ENCODE peak calls at places on chromosomes 6 and 20, in nine cellular contexts. One of them, this sample, is unnamed.

GRCh38 chr6:130967502-130968469 is 95.3 kb downstream of the EPB41L2 start:
- DNase-seq in GM23248: peak; percentile 54
- DNase-seq in SK-N-SH: no peak
- DNase-seq in OCI-LY7: no peak
- DNase-seq in MM.1S: no peak
- DNase-seq in HCT116: no peak
- DNase-seq in neural progenitor cell: no peak
- DNase-seq in GM23338: no peak
- DNase-seq in hepatocyte: no peak
- DNase-seq in this sample: no peak

GRCh38 chr6:151082079-151082478 is 157.7 kb upstream of the AKAP12 start:
- DNase-seq in MM.1S: no peak
- DNase-seq in hepatocyte: no peak
- DNase-seq in neural progenitor cell: no peak
- DNase-seq in GM23338: no peak
- DNase-seq in GM23248: no peak
- DNase-seq in HCT116: peak; percentile 88
- DNase-seq in OCI-LY7: no peak
- DNase-seq in SK-N-SH: no peak
- DNase-seq in this sample: peak; percentile 83

GRCh38 chr6:3782876-3783832 is 31.6 kb upstream of the PXDC1 start:
- DNase-seq in HCT116: no peak
- DNase-seq in neural progenitor cell: no peak
- DNase-seq in OCI-LY7: no peak
- DNase-seq in GM23248: no peak
- DNase-seq in MM.1S: no peak
- DNase-seq in hepatocyte: no peak
- DNase-seq in GM23338: no peak
- DNase-seq in SK-N-SH: no peak
- DNase-seq in this sample: peak; percentile 49

GRCh38 chr20:17771206-17772004 is 71.6 kb downstream of the BANF2 start:
- DNase-seq in SK-N-SH: no peak
- DNase-seq in HCT116: no peak
- DNase-seq in hepatocyte: peak; percentile 23
- DNase-seq in GM23248: no peak
- DNase-seq in GM23338: no peak
- DNase-seq in OCI-LY7: no peak
- DNase-seq in MM.1S: no peak
- DNase-seq in neural progenitor cell: no peak
- DNase-seq in this sample: no peak

GRCh38 chr6:52596371-52597028 is 19.6 kb upstream of the TRAM2 start:
- DNase-seq in SK-N-SH: no peak
- DNase-seq in HCT116: no peak
- DNase-seq in OCI-LY7: peak; percentile 33
- DNase-seq in neural progenitor cell: no peak
- DNase-seq in MM.1S: no peak
- DNase-seq in GM23248: peak; percentile 78
- DNase-seq in GM23338: no peak
- DNase-seq in hepatocyte: no peak
- DNase-seq in this sample: no peak

GRCh38 chr6:35562060-35562459 is 49.4 kb upstream of the TULP1 start:
- DNase-seq in hepatocyte: peak; percentile 20
- DNase-seq in SK-N-SH: no peak
- DNase-seq in GM23338: no peak
- DNase-seq in OCI-LY7: no peak
- DNase-seq in HCT116: no peak
- DNase-seq in MM.1S: no peak
- DNase-seq in GM23248: no peak
- DNase-seq in neural progenitor cell: no peak
- DNase-seq in this sample: peak; percentile 22

GRCh38 chr6:106629859-106630163 is 433 bp downstream of the QRSL1 start:
- DNase-seq in MM.1S: no peak
- DNase-seq in GM23338: no peak
- DNase-seq in OCI-LY7: no peak
- DNase-seq in neural progenitor cell: no peak
- DNase-seq in hepatocyte: no peak
- DNase-seq in HCT116: no peak
- DNase-seq in SK-N-SH: no peak
- DNase-seq in GM23248: no peak
- DNase-seq in this sample: no peak

GRCh38 chr6:26118999-26119398 is 31.8 kb downstream of the HFE start:
- DNase-seq in SK-N-SH: no peak
- DNase-seq in HCT116: peak; percentile 89
- DNase-seq in GM23248: no peak
- DNase-seq in OCI-LY7: no peak
- DNase-seq in GM23338: no peak
- DNase-seq in MM.1S: no peak
- DNase-seq in hepatocyte: no peak
- DNase-seq in neural progenitor cell: peak; percentile 33
- DNase-seq in this sample: peak; percentile 87

GRCh38 chr20:59831024-59831900 is 102.2 kb downstream of the SYCP2 start:
- DNase-seq in GM23248: no peak
- DNase-seq in MM.1S: no peak
- DNase-seq in HCT116: no peak
- DNase-seq in neural progenitor cell: no peak
- DNase-seq in hepatocyte: peak; percentile 78
- DNase-seq in OCI-LY7: no peak
- DNase-seq in SK-N-SH: peak; percentile 10
- DNase-seq in GM23338: peak; percentile 21
- DNase-seq in this sample: peak; percentile 94
- H4K20me1 ChIP-seq in GM23248: no peaks in the 10 kb centered on the region
- H4K20me1 ChIP-seq in MM.1S: no peaks in the 10 kb centered on the region
- H4K20me1 ChIP-seq in HCT116: no peaks in the 10 kb centered on the region
- H4K20me1 ChIP-seq in neural progenitor cell: no peaks in the 10 kb centered on the region
- H4K20me1 ChIP-seq in hepatocyte: no peaks in the 10 kb centered on the region
- H4K20me1 ChIP-seq in OCI-LY7: no peaks in the 10 kb centered on the region
- H4K20me1 ChIP-seq in SK-N-SH: no peaks in the 10 kb centered on the region
- H4K20me1 ChIP-seq in GM23338: no peaks in the 10 kb centered on the region
- H4K20me1 ChIP-seq in this sample: no peaks in the 10 kb centered on the region

GRCh38 chr20:19780261-19780660 is 22.2 kb downstream of the RIN2 start:
- DNase-seq in OCI-LY7: no peak
- DNase-seq in GM23338: no peak
- DNase-seq in hepatocyte: no peak
- DNase-seq in HCT116: no peak
- DNase-seq in GM23248: no peak
- DNase-seq in MM.1S: no peak
- DNase-seq in SK-N-SH: no peak
- DNase-seq in neural progenitor cell: no peak
- DNase-seq in this sample: no peak

GRCh38 chr20:19779634-19780033 is 21.6 kb downstream of the RIN2 start:
- DNase-seq in neural progenitor cell: no peak
- DNase-seq in hepatocyte: no peak
- DNase-seq in OCI-LY7: no peak
- DNase-seq in MM.1S: peak; percentile 96
- DNase-seq in GM23338: no peak
- DNase-seq in HCT116: no peak
- DNase-seq in SK-N-SH: no peak
- DNase-seq in GM23248: no peak
- DNase-seq in this sample: no peak

GRCh38 chr20:19777311-19777710 is 19.3 kb downstream of the RIN2 start:
- DNase-seq in GM23338: no peak
- DNase-seq in HCT116: no peak
- DNase-seq in GM23248: no peak
- DNase-seq in MM.1S: no peak
- DNase-seq in OCI-LY7: no peak
- DNase-seq in hepatocyte: no peak
- DNase-seq in neural progenitor cell: no peak
- DNase-seq in SK-N-SH: no peak
- DNase-seq in this sample: no peak

GRCh38 chr20:19778404-19778803 is 20.3 kb downstream of the RIN2 start:
- DNase-seq in MM.1S: no peak
- DNase-seq in GM23248: peak; percentile 58
- DNase-seq in HCT116: no peak
- DNase-seq in GM23338: no peak
- DNase-seq in neural progenitor cell: no peak
- DNase-seq in hepatocyte: no peak
- DNase-seq in SK-N-SH: no peak
- DNase-seq in OCI-LY7: no peak
- DNase-seq in this sample: no peak

DNA sequence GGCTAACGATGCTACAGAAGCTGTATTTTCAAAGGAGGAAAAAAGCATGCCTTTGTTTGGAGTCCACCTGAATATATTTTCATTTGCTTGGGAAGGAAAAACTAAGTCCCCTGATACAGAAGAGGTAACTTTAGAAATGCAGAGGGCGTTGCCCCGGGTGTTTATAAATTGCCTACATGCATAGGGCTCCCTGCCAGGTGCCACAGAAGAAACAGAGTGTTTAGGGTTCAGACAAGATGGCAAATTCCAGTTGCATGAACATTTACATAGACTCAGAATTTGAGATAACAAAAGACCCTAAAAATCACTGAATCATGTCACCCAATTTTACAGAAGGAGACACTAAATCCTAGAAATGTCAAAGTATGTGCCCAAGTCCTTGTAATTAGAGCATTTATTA is 19.9 kb downstream of the RIN2 start:
- DNase-seq in GM23248: peak; percentile 29
- DNase-seq in hepatocyte: no peak
- DNase-seq in OCI-LY7: no peak
- DNase-seq in neural progenitor cell: no peak
- DNase-seq in MM.1S: no peak
- DNase-seq in SK-N-SH: no peak
- DNase-seq in GM23338: no peak
- DNase-seq in HCT116: no peak
- DNase-seq in this sample: no peak
- TF ChIP-seq EZH2phosphoT487 in GM23248: no peak
- TF ChIP-seq EZH2phosphoT487 in hepatocyte: no peak
- TF ChIP-seq EZH2phosphoT487 in OCI-LY7: no peak
- TF ChIP-seq EZH2phosphoT487 in neural progenitor cell: no peak
- TF ChIP-seq EZH2phosphoT487 in MM.1S: no peak
- TF ChIP-seq EZH2phosphoT487 in SK-N-SH: no peak
- TF ChIP-seq EZH2phosphoT487 in GM23338: no peak
- TF ChIP-seq EZH2phosphoT487 in HCT116: no peak
- TF ChIP-seq EZH2phosphoT487 in this sample: no peak

DNA sequence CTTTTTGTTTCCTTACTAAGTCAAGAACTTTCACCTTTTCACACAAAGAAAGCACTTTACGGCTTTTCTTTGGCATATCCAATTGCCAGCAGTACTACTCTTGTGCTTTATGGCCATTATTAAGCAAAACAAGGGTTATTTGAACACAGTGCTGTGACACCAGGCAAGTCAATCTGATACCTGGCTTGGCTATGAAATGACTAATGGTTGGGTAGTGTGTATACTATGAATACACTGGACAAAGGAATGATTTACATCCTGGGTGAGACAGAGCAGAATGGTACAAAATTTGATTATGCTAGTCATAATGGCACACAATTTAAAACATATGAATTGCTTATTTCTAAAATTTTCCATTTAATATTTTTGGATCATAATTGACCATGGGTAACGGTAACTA is 22.1 kb upstream of the ADGRF1 start:
- DNase-seq in neural progenitor cell: no peak
- DNase-seq in GM23248: no peak
- DNase-seq in SK-N-SH: no peak
- DNase-seq in HCT116: no peak
- DNase-seq in hepatocyte: no peak
- DNase-seq in OCI-LY7: no peak
- DNase-seq in MM.1S: no peak
- DNase-seq in GM23338: no peak
- DNase-seq in this sample: peak; percentile 88
- H2AFZ ChIP-seq in neural progenitor cell: no peak overlapping the region
- H2AFZ ChIP-seq in GM23248: no peak overlapping the region
- H2AFZ ChIP-seq in SK-N-SH: no peak overlapping the region
- H2AFZ ChIP-seq in HCT116: no peak overlapping the region
- H2AFZ ChIP-seq in hepatocyte: no peak overlapping the region
- H2AFZ ChIP-seq in OCI-LY7: no peak overlapping the region
- H2AFZ ChIP-seq in MM.1S: no peak overlapping the region
- H2AFZ ChIP-seq in GM23338: peak overlapping the region; percentile 8
- H2AFZ ChIP-seq in this sample: peak overlapping the region; percentile 7

GRCh38 chr20:4898282-4898681 is 103.0 kb downstream of the SLC23A2 start:
- DNase-seq in SK-N-SH: no peak
- DNase-seq in OCI-LY7: no peak
- DNase-seq in hepatocyte: peak; percentile 75
- DNase-seq in neural progenitor cell: no peak
- DNase-seq in GM23248: peak; percentile 95
- DNase-seq in GM23338: no peak
- DNase-seq in MM.1S: no peak
- DNase-seq in HCT116: peak; percentile 26
- DNase-seq in this sample: peak; percentile 99
- H4K20me1 ChIP-seq in SK-N-SH: no peaks in the 10 kb centered on the region
- H4K20me1 ChIP-seq in OCI-LY7: no peaks in the 10 kb centered on the region
- H4K20me1 ChIP-seq in hepatocyte: no peaks in the 10 kb centered on the region
- H4K20me1 ChIP-seq in neural progenitor cell: no peaks in the 10 kb centered on the region
- H4K20me1 ChIP-seq in GM23248: no peaks in the 10 kb centered on the region
- H4K20me1 ChIP-seq in GM23338: no peaks in the 10 kb centered on the region
- H4K20me1 ChIP-seq in MM.1S: no peaks in the 10 kb centered on the region
- H4K20me1 ChIP-seq in HCT116: no peaks in the 10 kb centered on the region
- H4K20me1 ChIP-seq in this sample: no peaks in the 10 kb centered on the region

This sample was measured in PC-3.